ENCODE peak calls at places on chromosome 19, in five cellular contexts. F, I, E, K and M are unnamed samples.

GRCh38 chr19:53870485-53870844 is 2.8 kb downstream of the MYADM start:
- DNase-seq in F (no peak), I (peak), E (no peak), K (no peak), M (no peak)

GRCh38 chr19:34171539-34171876 is 796 bp upstream of the LSM14A start:
- DNase-seq in F (no peak), I (peak), E (peak), K (no peak), M (no peak)

GRCh38 chr19:51887522-51888498 is at the start of gene ZNF577:
- DNase-seq in F (no peak), I (peak), E (peak), K (peak), M (peak)

GRCh38 chr19:49490287-49491029 is 3.0 kb downstream of the RPL13A start:
- DNase-seq in F (no peak), I (no peak), E (no peak), K (no peak), M (no peak)

GRCh38 chr19:29678484-29679106 is 13.3 kb downstream of the PLEKHF1 start:
- DNase-seq in F (no peak), I (peak), E (no peak), K (peak), M (no peak)

GRCh38 chr19:50314724-50315700 is 14.2 kb downstream of the KCNC3 start:
- DNase-seq in F (no peak), I (no peak), E (no peak), K (peak), M (no peak)

GRCh38 chr19:11273989-11274388 is 11.7 kb upstream of the DOCK6 start:
- DNase-seq in F (no peak), I (no peak), E (no peak), K (no peak), M (no peak)

GRCh38 chr19:38003427-38004099 is 96.6 kb downstream of the SIPA1L3 start:
- DNase-seq in F (no peak), I (peak), E (peak), K (peak), M (peak)

GRCh38 chr19:42175952-42176648 is 41.4 kb downstream of the DEDD2 start:
- DNase-seq in F (no peak), I (no peak), E (no peak), K (no peak), M (no peak)

GRCh38 chr19:41876847-41877489 is at the start of gene CD79A:
- DNase-seq in F (no peak), I (no peak), E (no peak), K (peak), M (no peak)

GRCh38 chr19:8306235-8307054 is 1.7 kb downstream of the CD320 start:
- DNase-seq in F (no peak), I (peak), E (no peak), K (peak), M (no peak)

GRCh38 chr19:12000152-12000981 is 35.1 kb downstream of the ZNF433 start:
- DNase-seq in F (no peak), I (no peak), E (no peak), K (no peak), M (no peak)

GRCh38 chr19:8208119-8208709 is 956 bp upstream of the CERS4 start:
- DNase-seq in F (no peak), I (no peak), E (no peak), K (no peak), M (no peak)

GRCh38 chr19:49987159-49987698 is 26.3 kb upstream of the SIGLEC11 start:
- DNase-seq in F (peak), I (peak), E (peak), K (peak), M (peak)

GRCh38 chr19:34228347-34228746 is 26.0 kb upstream of the GARRE1 start:
- DNase-seq in F (no peak), I (no peak), E (no peak), K (no peak), M (no peak)

GRCh38 chr19:42176990-42177685 is 40.3 kb downstream of the DEDD2 start:
- DNase-seq in F (peak), I (peak), E (no peak), K (peak), M (no peak)

GRCh38 chr19:9037415-9038062 is 27.3 kb upstream of the MUC16 start:
- DNase-seq in F (no peak), I (no peak), E (no peak), K (no peak), M (no peak)

GRCh38 chr19:29289020-29289419 is 76.1 kb upstream of the UQCRFS1 start:
- DNase-seq in F (no peak), I (no peak), E (no peak), K (no peak), M (no peak)

GRCh38 chr19:43779820-43780219 is 953 bp downstream of the KCNN4 start:
- DNase-seq in F (no peak), I (no peak), E (no peak), K (no peak), M (no peak)

GRCh38 chr19:49119411-49120324 is at the start of gene PPFIA3:
- DNase-seq in F (no peak), I (peak), E (no peak), K (peak), M (no peak)

GRCh38 chr19:5038631-5039271 is 69.8 kb downstream of the KDM4B start:
- DNase-seq in F (no peak), I (no peak), E (no peak), K (peak), M (no peak)

GRCh38 chr19:38721977-38722773 is 22.1 kb downstream of the CAPN12 start:
- DNase-seq in F (no peak), I (peak), E (no peak), K (no peak), M (no peak)

GRCh38 chr19:16457195-16457953 is 14.4 kb downstream of the EPS15L1 start:
- DNase-seq in F (no peak), I (peak), E (no peak), K (peak), M (no peak)

DNA sequence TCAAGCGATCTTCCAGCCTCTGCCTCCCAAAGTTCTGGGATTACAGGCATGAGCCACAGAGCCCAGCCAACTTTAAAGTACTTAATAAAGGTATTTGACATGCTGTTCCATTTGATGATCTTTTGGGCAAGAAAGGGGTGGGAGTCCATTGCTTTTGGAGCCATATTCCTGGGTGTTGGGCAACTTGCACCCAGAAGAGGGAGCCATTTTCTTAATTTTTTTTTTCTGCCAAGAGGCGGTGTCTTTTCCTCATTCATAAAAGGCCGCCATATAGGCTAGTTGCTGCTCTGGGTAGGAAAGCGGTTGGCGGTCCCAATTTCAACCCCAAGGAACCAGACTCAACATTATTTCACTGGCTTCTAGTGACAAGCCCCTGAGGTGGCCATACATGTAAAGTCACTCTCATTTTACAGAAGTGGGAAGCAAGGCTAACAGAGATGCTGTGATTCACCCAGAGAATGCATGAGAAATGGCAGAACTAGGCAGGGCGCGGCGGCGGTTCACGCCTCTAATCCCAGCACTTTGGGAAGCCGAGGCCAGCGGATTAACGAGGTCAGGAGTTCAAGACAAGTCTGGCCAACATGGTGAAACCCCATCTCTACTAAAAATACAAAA is 139.6 kb downstream of the CACNA1A start:
- DNase-seq in F (peak), I (no peak), E (peak), K (no peak), M (no peak)
- H3K4me3 ChIP-seq in F (no peak), I (no peak), E (no peak), K (no peak), M (no peak)

GRCh38 chr19:1221141-1221903 is 15.7 kb downstream of the STK11 start:
- DNase-seq in F (no peak), I (peak), E (no peak), K (no peak), M (no peak)
- TF ChIP-seq CTCF in F (peak), I (peak), E (peak), K (peak), M (peak)

DNA sequence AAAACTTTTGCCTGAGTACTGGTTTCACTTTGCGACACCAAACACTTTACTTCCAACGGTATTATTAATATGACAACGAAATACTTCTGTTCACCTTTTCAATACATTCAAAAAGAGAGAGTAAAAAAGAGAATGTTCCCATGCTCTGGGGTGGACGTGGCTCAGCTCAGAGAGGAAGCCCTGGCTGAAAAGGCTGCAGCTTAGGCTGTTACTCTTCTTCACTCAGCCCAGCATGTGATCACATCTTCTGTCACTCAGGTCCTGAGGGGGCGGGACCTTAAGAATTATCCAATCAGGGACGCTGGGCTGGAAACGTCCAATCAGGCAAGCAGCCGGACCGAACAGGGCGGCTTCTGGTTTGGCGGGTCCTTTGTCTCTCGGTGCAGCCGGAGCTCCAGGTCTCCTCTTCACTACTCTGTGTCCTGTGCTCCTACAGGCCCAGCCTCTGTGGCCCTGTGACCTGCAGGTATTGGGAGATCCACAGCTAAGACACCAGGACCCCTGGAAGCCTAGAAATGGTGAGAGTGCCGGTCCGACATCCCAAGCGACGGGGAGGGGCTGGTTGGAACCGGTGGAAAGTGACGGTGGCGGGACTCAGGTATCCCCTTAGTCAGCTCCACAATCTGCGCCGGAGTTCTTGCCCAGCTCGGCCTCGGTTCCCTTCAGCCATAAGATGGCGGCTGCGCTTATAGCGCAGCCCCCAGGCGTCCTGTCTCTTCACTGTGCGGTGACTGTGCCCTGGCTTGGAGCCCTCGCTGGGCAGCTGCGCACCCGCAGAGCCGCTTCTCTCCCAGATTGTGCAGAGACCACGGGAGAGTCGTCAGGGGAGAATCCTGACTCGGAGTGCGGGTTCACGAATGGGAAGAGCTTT is at the start of gene ZNF93:
- DNase-seq in F (no peak), I (peak), E (peak), K (peak), M (peak)
- H3K4me3 ChIP-seq in F (no peak), I (peak), E (peak), K (peak), M (peak)

GRCh38 chr19:35702223-35703012 is 1.9 kb upstream of the ZBTB32 start:
- DNase-seq in F (peak), I (peak), E (peak), K (peak), M (peak)
- TF ChIP-seq CTCF in F (no peak), I (no peak), E (no peak), K (no peak), M (no peak)

GRCh38 chr19:57362419-57362818 is 932 bp upstream of the TRAPPC2B start:
- DNase-seq in F (no peak), I (no peak), E (no peak), K (no peak), M (no peak)
- H3K4me3 ChIP-seq in F (peak), I (no peak), E (peak), K (peak), M (peak)

GRCh38 chr19:57947419-57948134 is at the start of gene ZNF256:
- DNase-seq in F (no peak), I (peak), E (peak), K (peak), M (peak)
- TF ChIP-seq CTCF in F (no peak), I (peak), E (peak), K (peak), M (peak)

GRCh38 chr19:6828306-6828697 is 55.8 kb downstream of the VAV1 start:
- DNase-seq in F (peak), I (no peak), E (no peak), K (no peak), M (peak)
- H3K4me3 ChIP-seq in F (peak), I (no peak), E (no peak), K (no peak), M (peak)

GRCh38 chr19:3783660-3784584 is 2.3 kb downstream of the MATK start:
- DNase-seq in F (no peak), I (no peak), E (no peak), K (peak), M (no peak)
- TF ChIP-seq CTCF in F (peak), I (no peak), E (peak), K (no peak), M (no peak)